ENCODE peak calls at places on chromosomes 1 and 21, in four cellular contexts. G is AG08396, J is AG04449, D is hepatic stellate cell. B is an unnamed sample.

GRCh38 chr1:184036517-184036949 is 995 bp downstream of the COLGALT2 start:
- DNase-seq in G (peak), J (no peak), D (peak), B (no peak)

GRCh38 chr1:96538883-96539282 is 182.7 kb upstream of the PTBP2 start:
- DNase-seq in G (peak), J (peak), D (peak), B (peak)

GRCh38 chr1:170063109-170063826 is 11.2 kb downstream of the KIFAP3 start:
- DNase-seq in G (no peak), J (no peak), D (no peak), B (peak)

GRCh38 chr1:83807792-83808191 is 191.1 kb downstream of the TTLL7 start:
- DNase-seq in G (no peak), J (no peak), D (no peak), B (no peak)

GRCh38 chr1:230255116-230255515 is 171.0 kb downstream of the PGBD5 start:
- DNase-seq in G (no peak), J (no peak), D (no peak), B (no peak)

GRCh38 chr1:18823438-18823837 is 36.0 kb downstream of the TAS1R2 start:
- DNase-seq in G (no peak), J (no peak), D (no peak), B (no peak)

GRCh38 chr21:31781737-31782136 is 49.8 kb upstream of the SCAF4 start:
- DNase-seq in G (peak), J (no peak), D (no peak), B (peak)

GRCh38 chr1:91685994-91686393 is 185.3 kb downstream of the CDC7 start:
- DNase-seq in G (no peak), J (no peak), D (no peak), B (no peak)

GRCh38 chr1:161498646-161499045 is 6.6 kb upstream of the FCGR2A start:
- DNase-seq in G (no peak), J (no peak), D (no peak), B (no peak)

GRCh38 chr1:90007979-90008404 is 13.1 kb downstream of the ZNF326 start:
- DNase-seq in G (no peak), J (no peak), D (no peak), B (no peak)

GRCh38 chr1:243713470-243714186 is 136.4 kb downstream of the AKT3 start:
- DNase-seq in G (no peak), J (peak), D (no peak), B (no peak)

GRCh38 chr1:2602866-2603520 is 16.4 kb downstream of the PRXL2B start:
- DNase-seq in G (no peak), J (no peak), D (no peak), B (no peak)

GRCh38 chr1:26603856-26604255 is 74.3 kb downstream of the RPS6KA1 start:
- DNase-seq in G (no peak), J (no peak), D (no peak), B (no peak)

GRCh38 chr1:213474054-213474453 is 423.0 kb downstream of the RPS6KC1 start:
- DNase-seq in G (no peak), J (no peak), D (no peak), B (no peak)

GRCh38 chr1:226626577-226626956 is 78.0 kb downstream of the STUM start:
- DNase-seq in G (peak), J (no peak), D (peak), B (peak)

GRCh38 chr1:211925016-211925415 is 94.5 kb upstream of the LPGAT1 start:
- DNase-seq in G (peak), J (no peak), D (no peak), B (no peak)

GRCh38 chr1:47951026-47951425 is 46.2 kb downstream of the TRABD2B start:
- DNase-seq in G (no peak), J (no peak), D (no peak), B (no peak)

GRCh38 chr1:169193191-169193850 is 86.8 kb downstream of the ATP1B1 start:
- DNase-seq in G (no peak), J (no peak), D (peak), B (no peak)

GRCh38 chr1:70317087-70317486 is 37.4 kb downstream of the ANKRD13C start:
- DNase-seq in G (no peak), J (no peak), D (no peak), B (no peak)

GRCh38 chr1:160080381-160081100 is 797 bp upstream of the KCNJ9 start:
- DNase-seq in G (no peak), J (no peak), D (no peak), B (no peak)

GRCh38 chr1:15352122-15352957 is 57.3 kb upstream of the EFHD2 start:
- DNase-seq in G (peak), J (no peak), D (peak), B (peak)

GRCh38 chr1:52368383-52369172 is 2.6 kb upstream of the CC2D1B start:
- DNase-seq in G (peak), J (no peak), D (peak), B (peak)

B was measured in brain microvascular endothelial cell.